ENCODE peak calls at places on chromosomes 3 and 15, in four cellular contexts. One of them, this sample, is unnamed.

GRCh38 chr3:188598872-188599271 is 444.9 kb downstream of the LPP start:
- DNase-seq in heart right ventricle: no peak
- DNase-seq in left ventricle myocardium inferior: no peak
- DNase-seq in OCI-LY7: no peak
- DNase-seq in this sample: no peak

GRCh38 chr3:183826448-183826847 is 1.1 kb upstream of the MAP6D1 start:
- DNase-seq in OCI-LY7: no peak
- DNase-seq in left ventricle myocardium inferior: peak
- DNase-seq in heart right ventricle: peak
- DNase-seq in this sample: no peak

GRCh38 chr3:160065282-160065681 is 76.6 kb downstream of the IL12A start:
- DNase-seq in heart right ventricle: no peak
- DNase-seq in OCI-LY7: no peak
- DNase-seq in left ventricle myocardium inferior: no peak
- DNase-seq in this sample: no peak

GRCh38 chr3:51777985-51778384 is 1.1 kb downstream of the IQCF6 start:
- DNase-seq in left ventricle myocardium inferior: peak
- DNase-seq in OCI-LY7: no peak
- DNase-seq in heart right ventricle: peak
- DNase-seq in this sample: no peak

GRCh38 chr3:15977598-15978232 is 179.9 kb upstream of the ANKRD28 start:
- DNase-seq in OCI-LY7: no peak
- DNase-seq in heart right ventricle: no peak
- DNase-seq in left ventricle myocardium inferior: no peak
- DNase-seq in this sample: no peak

GRCh38 chr15:96328101-96328958 is 2.2 kb upstream of the NR2F2 start:
- DNase-seq in OCI-LY7: no peak
- DNase-seq in heart right ventricle: no peak
- DNase-seq in left ventricle myocardium inferior: no peak
- DNase-seq in this sample: no peak

GRCh38 chr3:59247402-59247841 is 197.6 kb upstream of the CFAP20DC start:
- DNase-seq in heart right ventricle: no peak
- DNase-seq in OCI-LY7: no peak
- DNase-seq in left ventricle myocardium inferior: no peak
- DNase-seq in this sample: no peak

GRCh38 chr15:31263751-31264533 is 62.7 kb upstream of the KLF13 start:
- DNase-seq in heart right ventricle: peak
- DNase-seq in OCI-LY7: peak
- DNase-seq in left ventricle myocardium inferior: peak
- DNase-seq in this sample: no peak

GRCh38 chr3:30084971-30085403 is 521.4 kb upstream of the TGFBR2 start:
- DNase-seq in heart right ventricle: no peak
- DNase-seq in left ventricle myocardium inferior: no peak
- DNase-seq in OCI-LY7: no peak
- DNase-seq in this sample: no peak

GRCh38 chr15:55522741-55523450 is 14.9 kb upstream of the DNAAF4 start:
- DNase-seq in OCI-LY7: no peak
- DNase-seq in heart right ventricle: no peak
- DNase-seq in left ventricle myocardium inferior: no peak
- DNase-seq in this sample: no peak

GRCh38 chr15:55527150-55527549 is 19.1 kb upstream of the DNAAF4 start:
- DNase-seq in OCI-LY7: no peak
- DNase-seq in left ventricle myocardium inferior: no peak
- DNase-seq in heart right ventricle: no peak
- DNase-seq in this sample: no peak

GRCh38 chr15:55530861-55531313 is 22.9 kb upstream of the DNAAF4 start:
- DNase-seq in heart right ventricle: no peak
- DNase-seq in left ventricle myocardium inferior: no peak
- DNase-seq in OCI-LY7: peak
- DNase-seq in this sample: no peak

DNA sequence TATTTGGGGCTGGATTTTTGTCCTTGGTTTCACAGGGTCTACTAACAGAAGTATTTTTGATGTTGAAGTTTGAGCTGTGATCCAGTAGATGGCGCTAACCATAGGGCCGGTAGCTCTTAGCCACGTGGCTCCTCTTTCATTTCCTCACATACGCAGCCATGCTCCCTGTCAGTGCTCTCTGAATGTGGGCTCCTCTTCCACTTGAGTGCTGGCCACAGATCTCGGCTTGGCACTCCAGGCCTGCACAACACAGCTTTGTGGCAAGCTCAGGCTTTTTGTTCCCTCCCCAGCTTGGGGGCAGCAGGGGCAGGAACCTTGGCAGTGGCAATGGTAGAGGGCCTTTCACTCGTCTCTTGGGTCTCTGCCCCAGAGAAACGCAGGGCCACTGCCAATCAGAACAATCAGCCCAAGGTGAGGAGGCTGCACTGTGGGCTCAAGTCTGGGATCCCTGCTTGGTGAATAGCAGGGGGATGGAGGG is 18.6 kb upstream of the DNAAF4 start:
- DNase-seq in heart right ventricle: no peak
- DNase-seq in left ventricle myocardium inferior: no peak
- DNase-seq in OCI-LY7: peak
- DNase-seq in this sample: peak
- TF ChIP-seq CTCF in heart right ventricle: peak
- TF ChIP-seq CTCF in left ventricle myocardium inferior: peak
- TF ChIP-seq CTCF in OCI-LY7: peak
- TF ChIP-seq CTCF in this sample: no peak

GRCh38 chr3:196214783-196215441 is 1.4 kb upstream of the SLC51A start:
- DNase-seq in left ventricle myocardium inferior: no peak
- DNase-seq in OCI-LY7: no peak
- DNase-seq in heart right ventricle: no peak
- DNase-seq in this sample: no peak

GRCh38 chr3:196216681-196217211 is 412 bp downstream of the SLC51A start:
- DNase-seq in heart right ventricle: no peak
- DNase-seq in left ventricle myocardium inferior: no peak
- DNase-seq in OCI-LY7: no peak
- DNase-seq in this sample: no peak

GRCh38 chr3:196215493-196215892 is 841 bp upstream of the SLC51A start:
- DNase-seq in OCI-LY7: no peak
- DNase-seq in heart right ventricle: no peak
- DNase-seq in left ventricle myocardium inferior: no peak
- DNase-seq in this sample: no peak

GRCh38 chr3:196217307-196218154 is 1.2 kb downstream of the SLC51A start:
- DNase-seq in left ventricle myocardium inferior: no peak
- DNase-seq in OCI-LY7: no peak
- DNase-seq in heart right ventricle: no peak
- DNase-seq in this sample: no peak

DNA sequence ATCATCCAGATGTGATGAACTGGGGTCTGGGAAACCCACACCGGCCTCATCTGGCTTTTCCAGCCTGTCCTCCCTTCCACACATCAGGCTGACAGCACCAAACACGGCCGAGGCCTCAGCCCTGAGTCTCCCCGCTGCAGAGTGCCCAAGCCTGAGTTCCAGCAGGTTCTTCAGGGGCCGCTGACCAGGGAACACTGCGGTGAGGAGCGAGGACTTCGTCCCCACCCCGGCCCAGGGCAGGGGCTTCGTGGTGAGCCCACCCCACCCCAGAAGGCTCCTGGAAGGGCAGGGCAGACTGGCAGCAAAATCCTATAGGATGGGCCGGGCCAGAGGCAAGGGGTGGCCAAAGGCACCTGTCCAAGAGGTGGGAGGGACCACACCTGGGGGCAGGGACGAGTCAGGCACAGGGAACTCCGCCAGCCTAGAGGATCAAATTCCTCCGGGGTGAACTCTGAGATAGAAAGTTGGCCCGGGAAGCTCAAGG is at the start of gene SLC51A:
- DNase-seq in OCI-LY7: no peak
- DNase-seq in left ventricle myocardium inferior: no peak
- DNase-seq in heart right ventricle: no peak
- DNase-seq in this sample: no peak
- TF ChIP-seq CTCF in OCI-LY7: no peak
- TF ChIP-seq CTCF in left ventricle myocardium inferior: no peak
- TF ChIP-seq CTCF in heart right ventricle: no peak
- TF ChIP-seq CTCF in this sample: no peak

DNA sequence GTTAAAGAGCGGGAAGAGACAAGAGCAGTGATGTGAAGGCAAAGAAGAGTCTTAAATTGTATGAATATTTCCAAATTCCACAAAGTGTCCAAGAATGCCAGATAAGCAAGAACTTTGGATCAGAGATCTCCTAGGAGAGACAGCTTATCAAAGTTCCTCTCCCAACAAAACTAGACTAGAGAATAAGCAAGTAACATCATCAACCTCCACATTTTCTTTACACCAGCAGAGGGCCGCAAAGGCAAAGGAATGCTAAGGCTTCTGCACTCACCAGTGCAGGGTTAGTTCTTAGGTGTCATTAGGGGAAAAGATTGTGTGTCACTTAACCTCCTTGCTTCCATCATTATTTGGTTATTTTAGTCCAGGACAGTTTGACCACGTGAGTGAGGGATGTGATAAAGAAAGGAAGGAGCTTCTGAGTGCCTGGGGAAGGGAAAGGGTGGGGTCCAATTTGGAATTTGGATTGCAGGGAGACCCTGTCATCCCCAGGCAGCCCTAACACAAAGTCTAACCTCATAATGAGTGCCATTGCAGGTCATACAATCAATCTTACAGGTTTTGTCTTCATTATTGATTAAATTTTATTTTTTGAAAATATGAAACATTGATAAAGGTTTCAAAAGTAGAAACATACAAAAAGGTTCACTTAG is 7.5 kb upstream of the CMTM6 start:
- DNase-seq in OCI-LY7: peak
- DNase-seq in heart right ventricle: peak
- DNase-seq in left ventricle myocardium inferior: peak
- DNase-seq in this sample: peak
- TF ChIP-seq CTCF in OCI-LY7: peak
- TF ChIP-seq CTCF in heart right ventricle: peak
- TF ChIP-seq CTCF in left ventricle myocardium inferior: peak
- TF ChIP-seq CTCF in this sample: peak

GRCh38 chr3:180870008-180870733 is 42.3 kb upstream of the FXR1 start:
- DNase-seq in heart right ventricle: peak
- DNase-seq in left ventricle myocardium inferior: peak
- DNase-seq in OCI-LY7: no peak
- DNase-seq in this sample: no peak
- TF ChIP-seq CTCF in heart right ventricle: no peak
- TF ChIP-seq CTCF in left ventricle myocardium inferior: no peak
- TF ChIP-seq CTCF in OCI-LY7: no peak
- TF ChIP-seq CTCF in this sample: no peak

DNA sequence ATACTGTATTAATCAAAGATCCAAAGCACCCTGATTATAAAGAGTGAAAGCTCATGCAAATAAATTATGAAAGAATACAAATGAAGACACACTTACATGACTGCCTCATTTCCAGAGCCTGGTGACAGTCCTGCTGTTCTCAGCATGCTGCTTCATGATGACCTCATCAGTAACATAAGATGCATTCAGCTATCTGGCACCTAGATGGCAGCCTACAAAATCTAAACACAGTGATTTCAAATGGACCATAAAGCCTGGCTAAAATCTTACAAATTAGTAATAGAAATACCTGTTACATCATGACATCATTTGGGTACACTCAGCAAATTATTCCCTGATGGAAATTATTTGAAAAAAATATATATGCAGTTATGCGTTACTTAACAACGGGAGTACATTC is 207.0 kb downstream of the EPHA3 start:
- DNase-seq in OCI-LY7: peak
- DNase-seq in left ventricle myocardium inferior: no peak
- DNase-seq in heart right ventricle: no peak
- DNase-seq in this sample: no peak
- TF ChIP-seq CTCF in OCI-LY7: peak
- TF ChIP-seq CTCF in left ventricle myocardium inferior: no peak
- TF ChIP-seq CTCF in heart right ventricle: no peak
- TF ChIP-seq CTCF in this sample: no peak

DNA sequence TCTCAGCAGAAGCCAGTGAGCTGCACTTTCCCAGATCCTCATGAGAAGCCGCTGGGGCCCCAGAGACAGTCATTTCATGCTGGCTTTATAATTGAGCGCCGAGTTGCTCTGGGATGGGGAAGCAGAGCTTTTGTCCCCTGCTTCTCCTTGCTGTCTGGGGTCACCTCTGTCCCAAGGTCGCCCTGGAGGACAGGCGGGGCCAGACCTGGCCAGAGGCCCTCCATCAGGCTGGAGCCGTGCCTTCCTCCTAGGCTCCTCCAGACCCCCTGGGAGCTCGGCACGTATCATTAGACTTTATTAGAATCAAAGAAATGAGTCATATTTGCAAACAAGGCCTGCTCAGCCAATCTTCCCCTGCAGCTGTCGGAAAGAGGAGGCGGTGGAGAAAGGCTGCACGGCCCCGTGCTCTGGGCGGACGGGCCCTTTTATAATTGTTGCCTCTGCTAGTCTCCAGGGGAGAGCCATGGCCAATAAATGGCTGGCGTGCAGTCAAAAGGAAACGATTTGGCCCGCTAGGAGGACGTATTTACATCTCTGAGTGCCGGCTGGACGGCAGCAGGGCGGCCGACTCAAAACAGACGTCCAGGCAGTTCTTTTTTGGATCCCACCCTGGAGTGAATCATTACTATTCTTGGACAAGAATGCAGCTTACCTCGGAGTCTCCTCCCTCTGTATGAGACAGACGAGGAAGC is 50.4 kb downstream of the SLC6A6 start:
- DNase-seq in OCI-LY7: no peak
- DNase-seq in heart right ventricle: peak
- DNase-seq in left ventricle myocardium inferior: peak
- DNase-seq in this sample: no peak
- TF ChIP-seq CTCF in OCI-LY7: no peak
- TF ChIP-seq CTCF in heart right ventricle: no peak
- TF ChIP-seq CTCF in left ventricle myocardium inferior: peak
- TF ChIP-seq CTCF in this sample: no peak

GRCh38 chr3:46935989-46936620 is 40.4 kb downstream of the CCDC12 start:
- DNase-seq in left ventricle myocardium inferior: no peak
- DNase-seq in heart right ventricle: no peak
- DNase-seq in OCI-LY7: no peak
- DNase-seq in this sample: no peak

GRCh38 chr3:46936733-46937250 is 39.8 kb downstream of the CCDC12 start:
- DNase-seq in left ventricle myocardium inferior: no peak
- DNase-seq in OCI-LY7: no peak
- DNase-seq in heart right ventricle: no peak
- DNase-seq in this sample: no peak

GRCh38 chr3:46934508-46935167 is 41.9 kb downstream of the CCDC12 start:
- DNase-seq in left ventricle myocardium inferior: peak
- DNase-seq in OCI-LY7: no peak
- DNase-seq in heart right ventricle: peak
- DNase-seq in this sample: no peak

GRCh38 chr3:46934067-46934466 is 42.5 kb downstream of the CCDC12 start:
- DNase-seq in left ventricle myocardium inferior: no peak
- DNase-seq in heart right ventricle: no peak
- DNase-seq in OCI-LY7: no peak
- DNase-seq in this sample: no peak

GRCh38 chr3:46935168-46935858 is 41.2 kb downstream of the CCDC12 start:
- DNase-seq in left ventricle myocardium inferior: peak
- DNase-seq in OCI-LY7: no peak
- DNase-seq in heart right ventricle: peak
- DNase-seq in this sample: no peak
- TF ChIP-seq CTCF in left ventricle myocardium inferior: peak
- TF ChIP-seq CTCF in OCI-LY7: no peak
- TF ChIP-seq CTCF in heart right ventricle: peak
- TF ChIP-seq CTCF in this sample: no peak